ENCODE peak calls at places on chromosome 7, in eight cellular contexts. P, T, F, X, Z, L, S and G are unnamed samples.
A peak's percentile ranks its signal among the peaks of the same experiment; 100 is the strongest.

GRCh38 chr7:101882595-101883564 is 65.5 kb downstream of the CUX1 start:
- DNase-seq in P (peak; percentile 100), T (peak; percentile 96), F (peak; percentile 94), X (peak; percentile 87), Z (peak; percentile 90), L (peak; percentile 99), S (peak; percentile 80), G (no peak)

GRCh38 chr7:18689535-18689934 is 194.0 kb downstream of the HDAC9 start:
- DNase-seq in P (peak; percentile 23), T (no peak), F (no peak), X (no peak), Z (no peak), L (peak; percentile 43), S (no peak), G (no peak)

GRCh38 chr7:152571031-152571430 is 104.9 kb downstream of the XRCC2 start:
- DNase-seq in P (no peak), T (no peak), F (no peak), X (no peak), Z (no peak), L (no peak), S (no peak), G (no peak)

GRCh38 chr7:97027427-97028234 is 3.0 kb upstream of the DLX5 start:
- DNase-seq in P (peak; percentile 63), T (peak; percentile 55), F (peak; percentile 79), X (peak; percentile 73), Z (no peak), L (peak; percentile 80), S (peak; percentile 75), G (peak; percentile 69)

GRCh38 chr7:85564861-85565630 is 378.2 kb upstream of the SEMA3D start:
- DNase-seq in P (no peak), T (no peak), F (no peak), X (no peak), Z (no peak), L (no peak), S (no peak), G (no peak)

GRCh38 chr7:70312336-70312735 is 714.1 kb downstream of the AUTS2 start:
- DNase-seq in P (no peak), T (no peak), F (no peak), X (no peak), Z (no peak), L (no peak), S (no peak), G (no peak)

GRCh38 chr7:8254667-8255066 is 7.3 kb downstream of the ICA1 start:
- DNase-seq in P (no peak), T (no peak), F (no peak), X (no peak), Z (no peak), L (no peak), S (no peak), G (no peak)

GRCh38 chr7:4085937-4086691 is 596.0 kb upstream of the FOXK1 start:
- DNase-seq in P (no peak), T (no peak), F (no peak), X (no peak), Z (no peak), L (no peak), S (no peak), G (peak; percentile 13)

GRCh38 chr7:39838326-39838725 is 111.7 kb upstream of the CDK13 start:
- DNase-seq in P (peak; percentile 46), T (no peak), F (no peak), X (peak; percentile 23), Z (no peak), L (peak; percentile 34), S (no peak), G (no peak)

GRCh38 chr7:156764766-156765165 is 124.2 kb downstream of the RNF32 start:
- DNase-seq in P (no peak), T (no peak), F (no peak), X (no peak), Z (no peak), L (no peak), S (no peak), G (no peak)

GRCh38 chr7:113774182-113774807 is 144.5 kb downstream of the PPP1R3A start:
- DNase-seq in P (peak; percentile 43), T (peak; percentile 6), F (no peak), X (peak; percentile 31), Z (no peak), L (peak; percentile 74), S (no peak), G (no peak)

GRCh38 chr7:48004023-48004422 is 24.6 kb upstream of the HUS1 start:
- DNase-seq in P (no peak), T (no peak), F (no peak), X (no peak), Z (no peak), L (no peak), S (no peak), G (no peak)

GRCh38 chr7:35991511-35992232 is 161.4 kb upstream of the EEPD1 start:
- DNase-seq in P (no peak), T (no peak), F (no peak), X (no peak), Z (no peak), L (no peak), S (no peak), G (no peak)

GRCh38 chr7:77467453-77467852 is 51.3 kb upstream of the GSAP start:
- DNase-seq in P (no peak), T (no peak), F (peak; percentile 41), X (peak; percentile 47), Z (no peak), L (no peak), S (peak; percentile 33), G (peak; percentile 73)

GRCh38 chr7:40704172-40704571 is 569.4 kb downstream of the SUGCT start:
- DNase-seq in P (no peak), T (no peak), F (no peak), X (no peak), Z (no peak), L (no peak), S (no peak), G (no peak)

GRCh38 chr7:537911-538634 is 18.4 kb upstream of the PDGFA start:
- DNase-seq in P (peak; percentile 86), T (peak; percentile 96), F (no peak), X (peak; percentile 63), Z (no peak), L (peak; percentile 75), S (no peak), G (peak; percentile 88)

GRCh38 chr7:146146866-146147265 is 30.3 kb downstream of the CNTNAP2 start:
- DNase-seq in P (peak; percentile 69), T (no peak), F (no peak), X (no peak), Z (no peak), L (peak; percentile 60), S (no peak), G (no peak)

GRCh38 chr7:106767498-106768323 is 97.4 kb upstream of the PIK3CG start:
- DNase-seq in P (peak; percentile 35), T (no peak), F (no peak), X (no peak), Z (no peak), L (peak; percentile 56), S (no peak), G (no peak)

DNA sequence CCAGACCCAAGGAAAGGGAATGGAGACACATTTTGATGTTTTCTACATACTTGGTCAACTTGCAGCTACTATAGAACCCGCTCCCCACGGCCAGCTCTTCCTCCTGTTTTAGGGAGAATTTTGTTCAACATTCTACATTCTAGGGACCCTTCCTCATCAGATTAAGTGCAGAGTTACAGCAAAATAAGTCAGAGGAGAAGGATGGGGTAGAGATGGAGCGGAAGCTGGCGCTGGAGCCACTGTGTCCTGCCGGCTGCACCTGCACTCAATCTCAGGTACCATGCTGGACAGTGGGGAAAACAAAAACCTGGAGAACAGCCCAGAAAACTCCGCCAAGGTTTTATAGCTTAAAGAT is 79.4 kb upstream of the EN2 start:
- DNase-seq in P (no peak), T (no peak), F (no peak), X (no peak), Z (no peak), L (no peak), S (no peak), G (no peak)
- H3K4me3 ChIP-seq in P (no peak overlapping the region), T (no peak overlapping the region), F (no peak overlapping the region), X (no peak overlapping the region), Z (no peak overlapping the region), L (no peak overlapping the region), S (peak overlapping the region; percentile 1), G (no peak overlapping the region)

GRCh38 chr7:138565451-138566114 is 105.5 kb downstream of the TRIM24 start:
- DNase-seq in P (peak; percentile 71), T (no peak), F (no peak), X (no peak), Z (no peak), L (peak; percentile 22), S (no peak), G (no peak)

GRCh38 chr7:138568655-138569054 is 108.6 kb downstream of the TRIM24 start:
- DNase-seq in P (no peak), T (no peak), F (no peak), X (no peak), Z (no peak), L (no peak), S (no peak), G (no peak)

GRCh38 chr7:138564365-138564764 is 104.3 kb downstream of the TRIM24 start:
- DNase-seq in P (peak; percentile 4), T (no peak), F (no peak), X (no peak), Z (no peak), L (no peak), S (no peak), G (peak; percentile 37)

GRCh38 chr7:138563808-138564207 is 103.7 kb downstream of the TRIM24 start:
- DNase-seq in P (no peak), T (no peak), F (no peak), X (no peak), Z (no peak), L (no peak), S (no peak), G (no peak)

GRCh38 chr7:138565071-138565450 is 105.0 kb downstream of the TRIM24 start:
- DNase-seq in P (no peak), T (no peak), F (no peak), X (no peak), Z (no peak), L (no peak), S (no peak), G (peak; percentile 38)
- H3K4me3 ChIP-seq in P (no peak overlapping the region), T (no peak overlapping the region), F (no peak overlapping the region), X (no peak overlapping the region), Z (no peak overlapping the region), L (no peak overlapping the region), S (no peak overlapping the region), G (no peak overlapping the region)

DNA sequence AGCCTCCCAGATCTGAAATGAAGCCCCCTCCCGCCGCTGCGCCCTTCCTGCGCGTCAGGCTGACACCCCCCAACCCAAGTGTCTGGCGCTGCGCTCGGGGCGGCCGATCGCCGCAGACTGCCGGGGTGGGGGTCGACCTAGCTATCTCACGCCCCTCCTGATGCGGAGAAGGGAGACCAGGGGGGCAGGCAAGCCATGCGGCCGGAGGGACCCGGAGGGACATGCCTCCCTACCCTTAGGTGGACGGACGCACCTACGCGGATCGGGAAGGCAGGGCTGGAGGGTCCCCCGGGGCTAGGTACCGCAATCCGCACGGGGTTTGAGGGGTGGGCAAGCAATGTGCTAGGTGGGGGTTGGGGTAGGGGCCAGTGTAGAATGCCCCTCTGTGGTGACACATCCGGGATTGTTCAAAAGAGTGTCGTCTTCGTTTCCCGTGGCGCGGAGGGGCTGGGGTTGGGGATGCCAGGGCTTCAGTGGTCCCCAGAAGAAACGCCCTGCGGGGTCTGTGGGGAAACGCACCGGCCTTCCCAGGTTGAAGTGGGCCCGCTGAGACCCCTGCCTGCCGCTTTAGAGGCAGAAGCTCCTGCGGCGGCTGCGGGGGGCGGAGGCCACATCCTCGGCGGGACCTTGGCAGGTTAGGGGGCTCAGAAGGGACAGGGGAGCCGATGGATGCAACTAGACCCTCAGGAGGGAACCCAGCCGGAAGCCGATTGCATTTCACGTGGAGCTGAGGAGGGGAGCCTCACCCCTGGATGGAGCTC is 913 bp downstream of the ADCYAP1R1 start:
- DNase-seq in P (no peak), T (no peak), F (no peak), X (no peak), Z (no peak), L (no peak), S (no peak), G (no peak)
- H3K4me3 ChIP-seq in P (no peak overlapping the region), T (peak overlapping the region; percentile 49), F (peak overlapping the region; percentile 1), X (peak overlapping the region; percentile 55), Z (peak overlapping the region; percentile 29), L (no peak overlapping the region), S (peak overlapping the region; percentile 39), G (peak overlapping the region; percentile 34)

GRCh38 chr7:50564171-50564570 is 1.0 kb downstream of the DDC start:
- DNase-seq in P (no peak), T (no peak), F (no peak), X (no peak), Z (no peak), L (no peak), S (no peak), G (no peak)
- H3K4me3 ChIP-seq in P (no peak overlapping the region), T (no peak overlapping the region), F (no peak overlapping the region), X (no peak overlapping the region), Z (no peak overlapping the region), L (no peak overlapping the region), S (no peak overlapping the region), G (no peak overlapping the region)